ENCODE peak calls at places on chromosome 7, in five cellular contexts. One of them, this sample, is unnamed.

GRCh38 chr7:7902845-7903244 is 65.8 kb upstream of the GLCCI1 start:
- DNase-seq in M059J: no peak
- DNase-seq in HEK293T: no peak
- DNase-seq in cardiac muscle cell: no peak
- DNase-seq in GM04504: no peak
- DNase-seq in this sample: no peak

GRCh38 chr7:142908921-142909870 is 23.7 kb upstream of the TRPV6 start:
- DNase-seq in M059J: peak
- DNase-seq in GM04504: no peak
- DNase-seq in HEK293T: peak
- DNase-seq in cardiac muscle cell: peak
- DNase-seq in this sample: no peak

GRCh38 chr7:23925088-23925487 is 215.1 kb downstream of the STK31 start:
- DNase-seq in cardiac muscle cell: no peak
- DNase-seq in HEK293T: no peak
- DNase-seq in GM04504: no peak
- DNase-seq in M059J: no peak
- DNase-seq in this sample: no peak

GRCh38 chr7:27251513-27252306 is 9.1 kb downstream of the EVX1 start:
- DNase-seq in HEK293T: no peak
- DNase-seq in cardiac muscle cell: no peak
- DNase-seq in M059J: no peak
- DNase-seq in GM04504: no peak
- DNase-seq in this sample: no peak

GRCh38 chr7:130893441-130893894 is 159.5 kb upstream of the KLF14 start:
- DNase-seq in HEK293T: no peak
- DNase-seq in cardiac muscle cell: peak
- DNase-seq in M059J: peak
- DNase-seq in GM04504: no peak
- DNase-seq in this sample: no peak

GRCh38 chr7:17408904-17409290 is 110.4 kb downstream of the AHR start:
- DNase-seq in M059J: no peak
- DNase-seq in GM04504: no peak
- DNase-seq in HEK293T: no peak
- DNase-seq in cardiac muscle cell: peak
- DNase-seq in this sample: no peak

GRCh38 chr7:143958781-143959180 is 4.1 kb downstream of the OR2F1 start:
- DNase-seq in HEK293T: no peak
- DNase-seq in M059J: peak
- DNase-seq in GM04504: no peak
- DNase-seq in cardiac muscle cell: peak
- DNase-seq in this sample: no peak

GRCh38 chr7:23768022-23768421 is 58.0 kb downstream of the STK31 start:
- DNase-seq in GM04504: no peak
- DNase-seq in M059J: no peak
- DNase-seq in HEK293T: no peak
- DNase-seq in cardiac muscle cell: no peak
- DNase-seq in this sample: no peak

GRCh38 chr7:33744293-33744692 is 161.0 kb upstream of the BMPER start:
- DNase-seq in cardiac muscle cell: peak
- DNase-seq in M059J: peak
- DNase-seq in HEK293T: peak
- DNase-seq in GM04504: no peak
- DNase-seq in this sample: no peak

GRCh38 chr7:135801045-135801693 is 52.6 kb upstream of the FAM180A start:
- DNase-seq in HEK293T: peak
- DNase-seq in M059J: peak
- DNase-seq in cardiac muscle cell: peak
- DNase-seq in GM04504: peak
- DNase-seq in this sample: peak

GRCh38 chr7:30750574-30751256 is 1.2 kb upstream of the INMT start:
- DNase-seq in cardiac muscle cell: peak
- DNase-seq in HEK293T: no peak
- DNase-seq in M059J: peak
- DNase-seq in GM04504: peak
- DNase-seq in this sample: no peak

GRCh38 chr7:35241884-35242283 is 12.0 kb downstream of the TBX20 start:
- DNase-seq in HEK293T: no peak
- DNase-seq in cardiac muscle cell: no peak
- DNase-seq in GM04504: no peak
- DNase-seq in M059J: peak
- DNase-seq in this sample: no peak

GRCh38 chr7:43467406-43467805 is 115.5 kb upstream of the STK17A start:
- DNase-seq in HEK293T: no peak
- DNase-seq in cardiac muscle cell: peak
- DNase-seq in M059J: peak
- DNase-seq in GM04504: no peak
- DNase-seq in this sample: no peak

GRCh38 chr7:149144996-149145850 is 2.0 kb upstream of the ZNF398 start:
- DNase-seq in M059J: no peak
- DNase-seq in GM04504: no peak
- DNase-seq in HEK293T: peak
- DNase-seq in cardiac muscle cell: no peak
- DNase-seq in this sample: no peak

GRCh38 chr7:33794959-33795358 is 110.4 kb upstream of the BMPER start:
- DNase-seq in HEK293T: no peak
- DNase-seq in M059J: no peak
- DNase-seq in cardiac muscle cell: no peak
- DNase-seq in GM04504: no peak
- DNase-seq in this sample: no peak

GRCh38 chr7:152848026-152848425 is 88.5 kb downstream of the ACTR3B start:
- DNase-seq in M059J: no peak
- DNase-seq in GM04504: no peak
- DNase-seq in cardiac muscle cell: no peak
- DNase-seq in HEK293T: no peak
- DNase-seq in this sample: no peak

GRCh38 chr7:44615793-44616192 is 9.4 kb downstream of the OGDH start:
- DNase-seq in M059J: no peak
- DNase-seq in cardiac muscle cell: no peak
- DNase-seq in GM04504: no peak
- DNase-seq in HEK293T: no peak
- DNase-seq in this sample: no peak

GRCh38 chr7:98133621-98134266 is 27.1 kb downstream of the LMTK2 start:
- DNase-seq in HEK293T: no peak
- DNase-seq in GM04504: no peak
- DNase-seq in cardiac muscle cell: peak
- DNase-seq in M059J: peak
- DNase-seq in this sample: no peak

GRCh38 chr7:81333536-81333935 is 414.7 kb upstream of the SEMA3C start:
- DNase-seq in GM04504: no peak
- DNase-seq in HEK293T: no peak
- DNase-seq in cardiac muscle cell: peak
- DNase-seq in M059J: no peak
- DNase-seq in this sample: no peak

GRCh38 chr7:14596421-14596820 is 306.1 kb downstream of the DGKB start:
- DNase-seq in cardiac muscle cell: no peak
- DNase-seq in HEK293T: no peak
- DNase-seq in GM04504: no peak
- DNase-seq in M059J: peak
- DNase-seq in this sample: no peak

GRCh38 chr7:73974101-73974947 is 53.6 kb upstream of the ELN start:
- DNase-seq in GM04504: no peak
- DNase-seq in M059J: no peak
- DNase-seq in HEK293T: no peak
- DNase-seq in cardiac muscle cell: no peak
- DNase-seq in this sample: no peak

GRCh38 chr7:44073664-44074348 is 8.4 kb upstream of the PGAM2 start:
- DNase-seq in GM04504: peak
- DNase-seq in HEK293T: no peak
- DNase-seq in cardiac muscle cell: no peak
- DNase-seq in M059J: peak
- DNase-seq in this sample: no peak

GRCh38 chr7:89887489-89887888 is 266.8 kb upstream of the STEAP1 start:
- DNase-seq in GM04504: peak
- DNase-seq in cardiac muscle cell: no peak
- DNase-seq in HEK293T: no peak
- DNase-seq in M059J: no peak
- DNase-seq in this sample: no peak

GRCh38 chr7:47400741-47401206 is 181.1 kb downstream of the TNS3 start:
- DNase-seq in M059J: no peak
- DNase-seq in GM04504: no peak
- DNase-seq in HEK293T: no peak
- DNase-seq in cardiac muscle cell: no peak
- DNase-seq in this sample: no peak

GRCh38 chr7:37942934-37943610 is 22.6 kb downstream of the EPDR1 start:
- DNase-seq in GM04504: no peak
- DNase-seq in cardiac muscle cell: peak
- DNase-seq in HEK293T: no peak
- DNase-seq in M059J: peak
- DNase-seq in this sample: no peak

GRCh38 chr7:142385528-142386340 is 127.9 kb upstream of the PRSS58 start:
- DNase-seq in GM04504: peak
- DNase-seq in cardiac muscle cell: peak
- DNase-seq in M059J: peak
- DNase-seq in HEK293T: peak
- DNase-seq in this sample: peak

GRCh38 chr7:29457141-29457561 is 106.5 kb upstream of the PRR15 start:
- DNase-seq in M059J: peak
- DNase-seq in cardiac muscle cell: no peak
- DNase-seq in GM04504: no peak
- DNase-seq in HEK293T: no peak
- DNase-seq in this sample: peak

GRCh38 chr7:41238851-41239331 is 464.0 kb downstream of the INHBA start:
- DNase-seq in GM04504: peak
- DNase-seq in M059J: peak
- DNase-seq in cardiac muscle cell: no peak
- DNase-seq in HEK293T: no peak
- DNase-seq in this sample: no peak

GRCh38 chr7:157444843-157445135 is 108.0 kb downstream of the DNAJB6 start:
- DNase-seq in cardiac muscle cell: no peak
- DNase-seq in GM04504: no peak
- DNase-seq in M059J: no peak
- DNase-seq in HEK293T: no peak
- DNase-seq in this sample: no peak